ENCODE peak calls at places on chromosomes 3 and 15, in nine cellular contexts. One of them, this sample, is unnamed.

GRCh38 chr3:47414666-47415587 is 34.1 kb downstream of the PTPN23 start:
- DNase-seq in H1: no peak
- DNase-seq in stimulated activated CD4-positive, alpha-beta T cell treated with anti-CD3 and anti-CD28 coated beads, Interleukin-12 subunit alpha, Interleukin-12 subunit beta, amount 100 ng/mL, for 4 hours: no peak
- DNase-seq in NCI-H774: no peak
- DNase-seq in SIG-M5: no peak
- DNase-seq in MV-4-11: no peak
- DNase-seq in activated naive CD8-positive, alpha-beta T cell treated with anti-CD3 and anti-CD28 coated beads for 36 hours: no peak
- DNase-seq in Right ventricle myocardium superior: no peak
- DNase-seq in hepatic stellate cell: peak
- DNase-seq in this sample: no peak

GRCh38 chr15:90887037-90887481 is 2.8 kb downstream of the FES start:
- DNase-seq in H1: no peak
- DNase-seq in stimulated activated CD4-positive, alpha-beta T cell treated with anti-CD3 and anti-CD28 coated beads, Interleukin-12 subunit alpha, Interleukin-12 subunit beta, amount 100 ng/mL, for 4 hours: no peak
- DNase-seq in NCI-H774: no peak
- DNase-seq in SIG-M5: no peak
- DNase-seq in MV-4-11: no peak
- DNase-seq in activated naive CD8-positive, alpha-beta T cell treated with anti-CD3 and anti-CD28 coated beads for 36 hours: no peak
- DNase-seq in Right ventricle myocardium superior: no peak
- DNase-seq in hepatic stellate cell: no peak
- DNase-seq in this sample: no peak

GRCh38 chr3:127849368-127849767 is 27.1 kb upstream of the MGLL start:
- DNase-seq in H1: no peak
- DNase-seq in stimulated activated CD4-positive, alpha-beta T cell treated with anti-CD3 and anti-CD28 coated beads, Interleukin-12 subunit alpha, Interleukin-12 subunit beta, amount 100 ng/mL, for 4 hours: no peak
- DNase-seq in NCI-H774: no peak
- DNase-seq in SIG-M5: no peak
- DNase-seq in MV-4-11: no peak
- DNase-seq in activated naive CD8-positive, alpha-beta T cell treated with anti-CD3 and anti-CD28 coated beads for 36 hours: no peak
- DNase-seq in Right ventricle myocardium superior: no peak
- DNase-seq in hepatic stellate cell: no peak
- DNase-seq in this sample: no peak

GRCh38 chr15:40873625-40874561 is at the start of gene RHOV:
- DNase-seq in H1: peak
- DNase-seq in stimulated activated CD4-positive, alpha-beta T cell treated with anti-CD3 and anti-CD28 coated beads, Interleukin-12 subunit alpha, Interleukin-12 subunit beta, amount 100 ng/mL, for 4 hours: peak
- DNase-seq in NCI-H774: peak
- DNase-seq in SIG-M5: no peak
- DNase-seq in MV-4-11: peak
- DNase-seq in activated naive CD8-positive, alpha-beta T cell treated with anti-CD3 and anti-CD28 coated beads for 36 hours: peak
- DNase-seq in Right ventricle myocardium superior: peak
- DNase-seq in hepatic stellate cell: peak
- DNase-seq in this sample: no peak

GRCh38 chr3:171446801-171447578 is 13.2 kb downstream of the TNIK start:
- DNase-seq in H1: no peak
- DNase-seq in stimulated activated CD4-positive, alpha-beta T cell treated with anti-CD3 and anti-CD28 coated beads, Interleukin-12 subunit alpha, Interleukin-12 subunit beta, amount 100 ng/mL, for 4 hours: no peak
- DNase-seq in NCI-H774: no peak
- DNase-seq in SIG-M5: no peak
- DNase-seq in MV-4-11: peak
- DNase-seq in activated naive CD8-positive, alpha-beta T cell treated with anti-CD3 and anti-CD28 coated beads for 36 hours: no peak
- DNase-seq in Right ventricle myocardium superior: no peak
- DNase-seq in hepatic stellate cell: peak
- DNase-seq in this sample: no peak

GRCh38 chr15:37397266-37398022 is 297.1 kb upstream of the MEIS2 start:
- DNase-seq in H1: no peak
- DNase-seq in stimulated activated CD4-positive, alpha-beta T cell treated with anti-CD3 and anti-CD28 coated beads, Interleukin-12 subunit alpha, Interleukin-12 subunit beta, amount 100 ng/mL, for 4 hours: no peak
- DNase-seq in NCI-H774: peak
- DNase-seq in SIG-M5: no peak
- DNase-seq in MV-4-11: no peak
- DNase-seq in activated naive CD8-positive, alpha-beta T cell treated with anti-CD3 and anti-CD28 coated beads for 36 hours: no peak
- DNase-seq in Right ventricle myocardium superior: no peak
- DNase-seq in hepatic stellate cell: no peak
- DNase-seq in this sample: no peak

GRCh38 chr3:42118762-42119361 is 27.7 kb downstream of the TRAK1 start:
- DNase-seq in H1: peak
- DNase-seq in stimulated activated CD4-positive, alpha-beta T cell treated with anti-CD3 and anti-CD28 coated beads, Interleukin-12 subunit alpha, Interleukin-12 subunit beta, amount 100 ng/mL, for 4 hours: no peak
- DNase-seq in NCI-H774: no peak
- DNase-seq in SIG-M5: no peak
- DNase-seq in MV-4-11: no peak
- DNase-seq in activated naive CD8-positive, alpha-beta T cell treated with anti-CD3 and anti-CD28 coated beads for 36 hours: no peak
- DNase-seq in Right ventricle myocardium superior: no peak
- DNase-seq in hepatic stellate cell: peak
- DNase-seq in this sample: no peak

GRCh38 chr3:12882336-12883310 is 41.3 kb upstream of the RPL32 start:
- DNase-seq in H1: no peak
- DNase-seq in stimulated activated CD4-positive, alpha-beta T cell treated with anti-CD3 and anti-CD28 coated beads, Interleukin-12 subunit alpha, Interleukin-12 subunit beta, amount 100 ng/mL, for 4 hours: no peak
- DNase-seq in NCI-H774: no peak
- DNase-seq in SIG-M5: no peak
- DNase-seq in MV-4-11: no peak
- DNase-seq in activated naive CD8-positive, alpha-beta T cell treated with anti-CD3 and anti-CD28 coated beads for 36 hours: no peak
- DNase-seq in Right ventricle myocardium superior: no peak
- DNase-seq in hepatic stellate cell: no peak
- DNase-seq in this sample: no peak

GRCh38 chr3:47004369-47005211 is 25.1 kb downstream of the NBEAL2 start:
- DNase-seq in H1: no peak
- DNase-seq in stimulated activated CD4-positive, alpha-beta T cell treated with anti-CD3 and anti-CD28 coated beads, Interleukin-12 subunit alpha, Interleukin-12 subunit beta, amount 100 ng/mL, for 4 hours: no peak
- DNase-seq in NCI-H774: no peak
- DNase-seq in SIG-M5: no peak
- DNase-seq in MV-4-11: no peak
- DNase-seq in activated naive CD8-positive, alpha-beta T cell treated with anti-CD3 and anti-CD28 coated beads for 36 hours: no peak
- DNase-seq in Right ventricle myocardium superior: peak
- DNase-seq in hepatic stellate cell: no peak
- DNase-seq in this sample: no peak

GRCh38 chr15:83282859-83283812 is 1.3 kb downstream of the BNC1 start:
- DNase-seq in H1: no peak
- DNase-seq in stimulated activated CD4-positive, alpha-beta T cell treated with anti-CD3 and anti-CD28 coated beads, Interleukin-12 subunit alpha, Interleukin-12 subunit beta, amount 100 ng/mL, for 4 hours: no peak
- DNase-seq in NCI-H774: no peak
- DNase-seq in SIG-M5: no peak
- DNase-seq in MV-4-11: no peak
- DNase-seq in activated naive CD8-positive, alpha-beta T cell treated with anti-CD3 and anti-CD28 coated beads for 36 hours: no peak
- DNase-seq in Right ventricle myocardium superior: peak
- DNase-seq in hepatic stellate cell: peak
- DNase-seq in this sample: no peak

GRCh38 chr15:37045859-37046318 is 54.5 kb downstream of the MEIS2 start:
- DNase-seq in H1: peak
- DNase-seq in stimulated activated CD4-positive, alpha-beta T cell treated with anti-CD3 and anti-CD28 coated beads, Interleukin-12 subunit alpha, Interleukin-12 subunit beta, amount 100 ng/mL, for 4 hours: no peak
- DNase-seq in NCI-H774: peak
- DNase-seq in SIG-M5: no peak
- DNase-seq in MV-4-11: no peak
- DNase-seq in activated naive CD8-positive, alpha-beta T cell treated with anti-CD3 and anti-CD28 coated beads for 36 hours: no peak
- DNase-seq in Right ventricle myocardium superior: no peak
- DNase-seq in hepatic stellate cell: no peak
- DNase-seq in this sample: no peak

GRCh38 chr15:87633471-87633870 is 623.1 kb downstream of the NTRK3 start:
- DNase-seq in H1: no peak
- DNase-seq in stimulated activated CD4-positive, alpha-beta T cell treated with anti-CD3 and anti-CD28 coated beads, Interleukin-12 subunit alpha, Interleukin-12 subunit beta, amount 100 ng/mL, for 4 hours: no peak
- DNase-seq in NCI-H774: no peak
- DNase-seq in SIG-M5: no peak
- DNase-seq in MV-4-11: peak
- DNase-seq in activated naive CD8-positive, alpha-beta T cell treated with anti-CD3 and anti-CD28 coated beads for 36 hours: no peak
- DNase-seq in Right ventricle myocardium superior: no peak
- DNase-seq in hepatic stellate cell: no peak
- DNase-seq in this sample: no peak

GRCh38 chr3:153221748-153222162 is 59.7 kb downstream of the RAP2B start:
- DNase-seq in H1: no peak
- DNase-seq in stimulated activated CD4-positive, alpha-beta T cell treated with anti-CD3 and anti-CD28 coated beads, Interleukin-12 subunit alpha, Interleukin-12 subunit beta, amount 100 ng/mL, for 4 hours: peak
- DNase-seq in NCI-H774: no peak
- DNase-seq in SIG-M5: peak
- DNase-seq in MV-4-11: peak
- DNase-seq in activated naive CD8-positive, alpha-beta T cell treated with anti-CD3 and anti-CD28 coated beads for 36 hours: peak
- DNase-seq in Right ventricle myocardium superior: peak
- DNase-seq in hepatic stellate cell: peak
- DNase-seq in this sample: peak

GRCh38 chr15:85499498-85499897 is 119.1 kb downstream of the AKAP13 start:
- DNase-seq in H1: no peak
- DNase-seq in stimulated activated CD4-positive, alpha-beta T cell treated with anti-CD3 and anti-CD28 coated beads, Interleukin-12 subunit alpha, Interleukin-12 subunit beta, amount 100 ng/mL, for 4 hours: no peak
- DNase-seq in NCI-H774: no peak
- DNase-seq in SIG-M5: no peak
- DNase-seq in MV-4-11: no peak
- DNase-seq in activated naive CD8-positive, alpha-beta T cell treated with anti-CD3 and anti-CD28 coated beads for 36 hours: no peak
- DNase-seq in Right ventricle myocardium superior: no peak
- DNase-seq in hepatic stellate cell: no peak
- DNase-seq in this sample: no peak

GRCh38 chr15:101525087-101525669 is 35.7 kb upstream of the PCSK6 start:
- DNase-seq in H1: no peak
- DNase-seq in stimulated activated CD4-positive, alpha-beta T cell treated with anti-CD3 and anti-CD28 coated beads, Interleukin-12 subunit alpha, Interleukin-12 subunit beta, amount 100 ng/mL, for 4 hours: no peak
- DNase-seq in NCI-H774: no peak
- DNase-seq in SIG-M5: no peak
- DNase-seq in MV-4-11: no peak
- DNase-seq in activated naive CD8-positive, alpha-beta T cell treated with anti-CD3 and anti-CD28 coated beads for 36 hours: no peak
- DNase-seq in Right ventricle myocardium superior: no peak
- DNase-seq in hepatic stellate cell: no peak
- DNase-seq in this sample: no peak

GRCh38 chr3:71172176-71172575 is 411.4 kb downstream of the FOXP1 start:
- DNase-seq in H1: no peak
- DNase-seq in stimulated activated CD4-positive, alpha-beta T cell treated with anti-CD3 and anti-CD28 coated beads, Interleukin-12 subunit alpha, Interleukin-12 subunit beta, amount 100 ng/mL, for 4 hours: no peak
- DNase-seq in NCI-H774: no peak
- DNase-seq in SIG-M5: no peak
- DNase-seq in MV-4-11: no peak
- DNase-seq in activated naive CD8-positive, alpha-beta T cell treated with anti-CD3 and anti-CD28 coated beads for 36 hours: no peak
- DNase-seq in Right ventricle myocardium superior: no peak
- DNase-seq in hepatic stellate cell: no peak
- DNase-seq in this sample: no peak

This sample was measured in NK-92 treated with Interleukin-12 subunit alpha and Interleukin-12 subunit beta, amount 100 ng/mL, for 24 hours.